ENCODE peak calls at places on chromosomes 4 and X, in four cellular contexts. One of them, this sample, is unnamed.

GRCh38 chrX:63275127-63275526 is 76.0 kb downstream of the SPIN4 start:
- DNase-seq in HCT116: peak
- DNase-seq in K562: peak
- DNase-seq in HepG2: peak
- DNase-seq in this sample: peak

GRCh38 chr4:15868065-15868464 is 70.5 kb downstream of the FGFBP1 start:
- DNase-seq in HCT116: no peak
- DNase-seq in K562: no peak
- DNase-seq in HepG2: no peak
- DNase-seq in this sample: no peak

GRCh38 chr4:121070696-121071639 is 1.4 kb downstream of the NDNF start:
- DNase-seq in HCT116: no peak
- DNase-seq in K562: no peak
- DNase-seq in HepG2: no peak
- DNase-seq in this sample: no peak

GRCh38 chr4:138410266-138410665 is 168.1 kb upstream of the SLC7A11 start:
- DNase-seq in HCT116: no peak
- DNase-seq in K562: no peak
- DNase-seq in HepG2: no peak
- DNase-seq in this sample: no peak

GRCh38 chrX:108036298-108036973 is 8.4 kb upstream of the VSIG1 start:
- DNase-seq in HCT116: no peak
- DNase-seq in K562: peak
- DNase-seq in HepG2: peak
- DNase-seq in this sample: peak

GRCh38 chrX:129701624-129702069 is 37.1 kb upstream of the XPNPEP2 start:
- DNase-seq in HCT116: no peak
- DNase-seq in K562: no peak
- DNase-seq in HepG2: no peak
- DNase-seq in this sample: no peak

GRCh38 chr4:123055943-123056342 is 133.5 kb upstream of the NUDT6 start:
- DNase-seq in HCT116: no peak
- DNase-seq in K562: no peak
- DNase-seq in HepG2: no peak
- DNase-seq in this sample: no peak

GRCh38 chrX:48520976-48521352 is 644 bp upstream of the EBP start:
- DNase-seq in HCT116: no peak
- DNase-seq in K562: peak
- DNase-seq in HepG2: no peak
- DNase-seq in this sample: no peak

GRCh38 chrX:69396916-69397315 is 107.2 kb upstream of the NALF2 start:
- DNase-seq in HCT116: no peak
- DNase-seq in K562: no peak
- DNase-seq in HepG2: no peak
- DNase-seq in this sample: no peak

GRCh38 chr4:41106081-41106480 is 108.3 kb downstream of the APBB2 start:
- DNase-seq in HCT116: no peak
- DNase-seq in K562: no peak
- DNase-seq in HepG2: no peak
- DNase-seq in this sample: no peak

GRCh38 chr4:127410644-127411043 is 222.1 kb upstream of the INTU start:
- DNase-seq in HCT116: no peak
- DNase-seq in K562: no peak
- DNase-seq in HepG2: no peak
- DNase-seq in this sample: no peak

GRCh38 chr4:127403523-127404084 is 229.2 kb upstream of the INTU start:
- DNase-seq in HCT116: no peak
- DNase-seq in K562: no peak
- DNase-seq in HepG2: no peak
- DNase-seq in this sample: no peak

GRCh38 chr4:127400736-127401346 is 231.9 kb upstream of the INTU start:
- DNase-seq in HCT116: peak
- DNase-seq in K562: peak
- DNase-seq in HepG2: peak
- DNase-seq in this sample: peak

GRCh38 chr4:127410201-127410600 is 222.6 kb upstream of the INTU start:
- DNase-seq in HCT116: no peak
- DNase-seq in K562: no peak
- DNase-seq in HepG2: no peak
- DNase-seq in this sample: no peak

GRCh38 chr4:127406187-127406586 is 226.6 kb upstream of the INTU start:
- DNase-seq in HCT116: no peak
- DNase-seq in K562: no peak
- DNase-seq in HepG2: no peak
- DNase-seq in this sample: no peak
- H3K27ac ChIP-seq in HCT116: no peak
- H3K27ac ChIP-seq in K562: no peak
- H3K27ac ChIP-seq in HepG2: no peak
- H3K27ac ChIP-seq in this sample: no peak

GRCh38 chrX:72097081-72097480 is 34.6 kb downstream of the RTL5 start:
- DNase-seq in HCT116: no peak
- DNase-seq in K562: no peak
- DNase-seq in HepG2: no peak
- DNase-seq in this sample: no peak

GRCh38 chrX:72102760-72103159 is 29.0 kb downstream of the RTL5 start:
- DNase-seq in HCT116: no peak
- DNase-seq in K562: no peak
- DNase-seq in HepG2: no peak
- DNase-seq in this sample: no peak

GRCh38 chrX:72100051-72100755 is 31.5 kb downstream of the RTL5 start:
- DNase-seq in HCT116: no peak
- DNase-seq in K562: no peak
- DNase-seq in HepG2: no peak
- DNase-seq in this sample: no peak

GRCh38 chrX:72101597-72102037 is 30.1 kb downstream of the RTL5 start:
- DNase-seq in HCT116: no peak
- DNase-seq in K562: no peak
- DNase-seq in HepG2: no peak
- DNase-seq in this sample: no peak

DNA sequence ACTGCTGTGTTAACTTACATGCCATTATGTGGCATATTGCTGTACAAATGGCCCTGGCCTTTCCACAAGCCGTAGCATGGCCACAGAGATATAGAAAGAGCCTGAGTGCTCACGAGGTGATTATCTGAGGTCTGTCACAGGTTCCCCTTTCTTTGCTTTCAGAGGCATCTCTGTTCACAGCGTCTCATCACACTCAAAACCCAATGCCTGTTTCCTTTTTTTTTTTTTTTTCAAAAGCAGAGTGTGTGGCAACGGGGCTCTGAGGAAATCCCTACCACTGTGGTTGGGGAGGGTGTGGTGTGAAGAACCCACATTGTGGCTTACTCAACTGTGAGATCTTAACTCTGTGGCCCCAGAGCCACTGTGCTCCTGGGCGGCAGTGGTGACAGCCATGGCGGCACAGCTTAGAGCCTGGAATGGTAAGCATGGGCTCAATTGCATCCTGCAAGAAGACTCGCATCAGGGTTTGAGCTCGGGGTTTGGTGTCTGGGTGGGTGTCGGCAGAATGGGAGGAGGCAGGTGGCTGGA is 30.8 kb downstream of the RTL5 start:
- DNase-seq in HCT116: no peak
- DNase-seq in K562: no peak
- DNase-seq in HepG2: no peak
- DNase-seq in this sample: no peak
- TF ChIP-seq TCF7L2 in HCT116: no peak
- TF ChIP-seq TCF7L2 in K562: no peak
- TF ChIP-seq TCF7L2 in HepG2: no peak
- TF ChIP-seq TCF7L2 in this sample: no peak

GRCh38 chr4:99202536-99202935 is 16.5 kb downstream of the ADH6 start:
- DNase-seq in HCT116: no peak
- DNase-seq in K562: no peak
- DNase-seq in HepG2: no peak
- DNase-seq in this sample: no peak

GRCh38 chr4:99202094-99202493 is 17.0 kb downstream of the ADH6 start:
- DNase-seq in HCT116: no peak
- DNase-seq in K562: no peak
- DNase-seq in HepG2: no peak
- DNase-seq in this sample: no peak

GRCh38 chr4:99207069-99207743 is 11.8 kb downstream of the ADH6 start:
- DNase-seq in HCT116: no peak
- DNase-seq in K562: no peak
- DNase-seq in HepG2: no peak
- DNase-seq in this sample: no peak

GRCh38 chr4:99207911-99208718 is 10.9 kb downstream of the ADH6 start:
- DNase-seq in HCT116: no peak
- DNase-seq in K562: no peak
- DNase-seq in HepG2: no peak
- DNase-seq in this sample: no peak

GRCh38 chr4:99205104-99205979 is 13.7 kb downstream of the ADH6 start:
- DNase-seq in HCT116: no peak
- DNase-seq in K562: no peak
- DNase-seq in HepG2: peak
- DNase-seq in this sample: no peak
- TF ChIP-seq CTCF in HCT116: no peak
- TF ChIP-seq CTCF in K562: no peak
- TF ChIP-seq CTCF in HepG2: no peak
- TF ChIP-seq CTCF in this sample: no peak

GRCh38 chr4:893995-894705 is 38.0 kb downstream of the GAK start:
- DNase-seq in HCT116: no peak
- DNase-seq in K562: no peak
- DNase-seq in HepG2: no peak
- DNase-seq in this sample: no peak

GRCh38 chr4:890036-890695 is 42.0 kb downstream of the GAK start:
- DNase-seq in HCT116: no peak
- DNase-seq in K562: no peak
- DNase-seq in HepG2: no peak
- DNase-seq in this sample: no peak

GRCh38 chr4:891747-892146 is 40.4 kb downstream of the GAK start:
- DNase-seq in HCT116: no peak
- DNase-seq in K562: peak
- DNase-seq in HepG2: peak
- DNase-seq in this sample: no peak

GRCh38 chr4:893276-893994 is 38.7 kb downstream of the GAK start:
- DNase-seq in HCT116: no peak
- DNase-seq in K562: no peak
- DNase-seq in HepG2: no peak
- DNase-seq in this sample: no peak

GRCh38 chr4:892780-893179 is 39.3 kb downstream of the GAK start:
- DNase-seq in HCT116: no peak
- DNase-seq in K562: no peak
- DNase-seq in HepG2: no peak
- DNase-seq in this sample: no peak
- H3K27ac ChIP-seq in HCT116: no peak
- H3K27ac ChIP-seq in K562: no peak
- H3K27ac ChIP-seq in HepG2: no peak
- H3K27ac ChIP-seq in this sample: no peak

DNA sequence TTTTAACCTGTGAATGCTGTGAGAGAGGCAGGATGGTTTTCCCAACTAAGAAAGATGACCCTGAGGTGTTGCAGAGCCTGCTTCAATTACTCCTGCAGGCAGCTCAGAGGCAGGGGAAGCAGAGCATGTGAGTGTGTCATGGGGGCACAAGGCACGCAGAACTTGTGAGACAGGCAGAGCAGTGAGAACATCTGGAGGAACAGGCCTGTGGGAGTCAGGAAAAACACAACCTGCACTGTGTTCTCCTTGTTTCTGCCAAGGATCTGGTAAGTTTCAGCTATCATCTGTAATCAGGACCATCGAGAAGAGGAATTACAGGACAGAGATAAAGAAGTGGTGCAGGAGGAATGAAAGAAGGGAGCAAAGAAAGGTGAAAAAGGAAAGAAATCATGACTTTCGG is 741.8 kb upstream of the INTU start:
- DNase-seq in HCT116: no peak
- DNase-seq in K562: no peak
- DNase-seq in HepG2: no peak
- DNase-seq in this sample: no peak
- TF ChIP-seq TCF7L2 in HCT116: no peak
- TF ChIP-seq TCF7L2 in K562: no peak
- TF ChIP-seq TCF7L2 in HepG2: no peak
- TF ChIP-seq TCF7L2 in this sample: no peak

GRCh38 chr4:2073808-2074481 is 14.8 kb downstream of the NAT8L start:
- DNase-seq in HCT116: no peak
- DNase-seq in K562: no peak
- DNase-seq in HepG2: no peak
- DNase-seq in this sample: no peak
- TF ChIP-seq CTCF in HCT116: no peak
- TF ChIP-seq CTCF in K562: no peak
- TF ChIP-seq CTCF in HepG2: no peak
- TF ChIP-seq CTCF in this sample: no peak

This sample was measured in Panc1.